ENCODE peak calls at places on chromosomes 5 and 9, in nine cellular contexts. N is tibial artery, G is IMR-90, O is heart left ventricle, A is AG10803, Q is colonic mucosa, T is stomach, I is Peyer's patch, B is body of pancreas. X is an unnamed sample.

GRCh38 chr5:40676643-40677333 is 2.9 kb upstream of the PTGER4 start:
- DNase-seq in T (no peak), I (no peak), A (peak), O (peak), B (peak), Q (peak), G (peak), N (no peak), X (peak)

GRCh38 chr5:77138981-77139380 is 51.9 kb upstream of the ZBED3 start:
- DNase-seq in Q (no peak), G (peak), T (no peak), B (peak), O (no peak), N (no peak), A (peak), I (no peak), X (no peak)

GRCh38 chr9:97747201-97747965 is 50.2 kb upstream of the XPA start:
- DNase-seq in A (peak), I (no peak), N (no peak), Q (no peak), G (no peak), T (no peak), B (no peak), O (no peak), X (no peak)

GRCh38 chr9:136084191-136084944 is 10.7 kb downstream of the NACC2 start:
- DNase-seq in O (no peak), I (no peak), B (no peak), A (no peak), T (no peak), N (peak), Q (no peak), G (no peak), X (no peak)

GRCh38 chr5:35188041-35188457 is 42.2 kb downstream of the PRLR start:
- DNase-seq in A (no peak), B (peak), G (no peak), O (no peak), N (no peak), I (no peak), T (peak), Q (peak), X (no peak)

GRCh38 chr5:142432369-142432863 is 107.6 kb upstream of the SPRY4 start:
- DNase-seq in N (no peak), T (peak), B (peak), I (no peak), O (no peak), A (no peak), G (no peak), Q (peak), X (no peak)

GRCh38 chr5:138458353-138458752 is 6.9 kb upstream of the EGR1 start:
- DNase-seq in O (peak), N (no peak), I (no peak), A (no peak), B (no peak), Q (no peak), G (no peak), T (no peak), X (peak)

GRCh38 chr9:74556685-74557084 is 59.5 kb downstream of the RORB start:
- DNase-seq in T (no peak), N (no peak), B (no peak), O (no peak), Q (no peak), G (no peak), A (no peak), I (no peak), X (no peak)

GRCh38 chr5:22473865-22474264 is 379.3 kb downstream of the CDH12 start:
- DNase-seq in T (no peak), B (no peak), O (no peak), G (no peak), Q (no peak), A (no peak), N (no peak), I (no peak), X (no peak)

GRCh38 chr9:37284631-37285030 is 137.9 kb upstream of the GRHPR start:
- DNase-seq in Q (no peak), O (no peak), B (no peak), A (peak), T (no peak), G (peak), N (no peak), I (no peak), X (peak)

GRCh38 chr9:93968451-93969327 is 13.5 kb upstream of the BARX1 start:
- DNase-seq in O (no peak), N (no peak), Q (peak), I (no peak), G (peak), B (no peak), A (no peak), T (no peak), X (no peak)

GRCh38 chr9:25830381-25830780 is 152.1 kb upstream of the TUSC1 start:
- DNase-seq in B (no peak), Q (no peak), I (no peak), A (no peak), T (no peak), N (no peak), G (no peak), O (no peak), X (no peak)

DNA sequence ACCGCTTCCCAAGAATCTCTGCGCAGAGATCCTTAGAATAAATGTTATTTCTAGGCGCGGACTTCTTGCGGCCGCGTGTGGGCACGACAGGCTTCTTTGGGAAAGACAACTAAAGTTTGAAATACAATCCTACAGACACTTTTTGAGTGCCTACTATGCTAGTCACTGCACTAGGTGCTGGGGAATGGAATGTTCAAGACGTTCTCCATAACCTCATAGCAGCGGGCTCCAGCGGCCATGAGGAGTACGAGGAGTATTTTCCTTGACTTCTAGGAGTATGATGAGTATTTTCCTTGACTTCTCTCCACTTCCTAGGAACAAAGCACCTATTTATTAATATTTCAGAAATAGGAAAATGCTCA is 636 bp upstream of the PWWP2A start:
- DNase-seq in Q (no peak), I (no peak), B (no peak), A (no peak), O (no peak), G (no peak), T (no peak), N (no peak), X (no peak)
- TF ChIP-seq CTCF in Q (peak), I (no peak), B (peak), A (peak), O (no peak), G (peak), T (no peak), N (peak), X (peak)

DNA sequence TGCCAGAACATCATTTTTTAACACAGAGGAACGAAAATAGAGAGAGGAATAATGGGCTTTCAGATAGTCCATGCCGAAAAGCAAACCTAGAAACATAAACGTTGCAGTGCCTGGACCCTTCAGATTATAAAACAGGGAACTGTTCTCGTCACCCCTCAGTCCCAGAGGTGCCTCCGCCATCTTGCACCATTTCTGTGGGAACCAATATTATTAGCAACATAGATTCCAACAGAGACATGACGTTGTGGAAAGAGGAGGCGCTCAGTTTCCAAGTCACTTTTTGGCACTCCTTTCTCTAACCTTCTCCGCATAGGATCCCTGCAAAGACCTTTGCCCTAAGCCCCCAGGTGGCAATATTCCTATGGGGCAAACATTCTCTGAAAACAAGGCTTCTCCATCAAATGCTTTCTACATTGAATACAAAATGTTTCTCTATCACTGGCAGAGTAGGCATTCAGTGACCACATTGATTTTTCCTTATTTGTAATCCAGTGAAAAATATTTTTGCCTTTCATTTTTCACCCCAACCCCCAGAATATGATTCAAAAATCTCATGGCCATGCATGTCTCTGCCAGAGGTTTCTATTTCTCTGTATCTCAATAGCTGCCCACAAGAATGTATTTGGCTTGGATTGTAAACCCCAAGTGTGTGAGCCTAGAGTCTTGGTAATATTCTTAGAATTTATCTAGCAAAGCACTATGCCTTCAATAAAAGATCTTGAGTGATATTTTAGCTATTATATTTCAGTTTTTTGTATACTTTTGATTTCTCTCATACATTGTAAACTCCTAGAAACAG is 500.8 kb upstream of the WWC1 start:
- DNase-seq in I (no peak), T (no peak), B (no peak), O (no peak), A (peak), G (peak), N (no peak), Q (no peak), X (peak)
- H3K4me3 ChIP-seq in I (no peak), T (no peak), B (no peak), O (no peak), A (no peak), G (no peak), N (peak), Q (no peak), X (no peak)

DNA sequence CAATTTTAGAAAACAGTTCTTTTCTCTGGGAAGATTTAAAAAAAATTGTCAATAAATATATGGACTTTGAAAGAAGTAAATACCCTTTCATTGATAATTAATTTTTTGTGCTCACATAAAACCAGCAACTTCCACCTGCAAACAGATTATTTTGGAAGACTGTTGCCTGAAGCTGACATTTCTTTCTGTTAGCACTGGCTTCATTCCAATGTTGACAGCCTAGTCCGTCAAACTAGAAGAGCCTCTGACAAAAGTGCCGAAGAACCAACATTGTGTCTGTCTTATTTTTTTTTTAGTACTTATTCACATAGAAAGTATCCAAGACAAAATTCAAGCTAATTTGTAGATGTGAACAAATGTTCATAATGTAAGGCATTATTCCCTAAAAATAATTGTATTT is 108.6 kb upstream of the TMEM161B start:
- DNase-seq in O (no peak), T (no peak), Q (no peak), B (no peak), N (no peak), I (no peak), A (no peak), G (no peak), X (no peak)
- TF ChIP-seq CTCF in O (no peak), T (no peak), Q (no peak), B (no peak), N (no peak), I (no peak), A (no peak), G (no peak), X (no peak)

GRCh38 chr5:36879274-36880033 is 2.9 kb downstream of the NIPBL start:
- DNase-seq in T (no peak), B (no peak), O (no peak), A (no peak), N (no peak), Q (no peak), G (no peak), I (no peak), X (no peak)
- H3K4me3 ChIP-seq in T (peak), B (no peak), O (peak), A (peak), N (peak), Q (no peak), G (no peak), I (peak), X (peak)

GRCh38 chr5:28896949-28897348 is 1858.6 kb upstream of the CDH9 start:
- DNase-seq in Q (no peak), G (no peak), A (no peak), I (no peak), T (no peak), N (no peak), O (no peak), B (no peak), X (no peak)
- TF ChIP-seq CTCF in Q (no peak), G (no peak), A (no peak), I (no peak), T (no peak), N (no peak), O (no peak), B (no peak), X (no peak)

GRCh38 chr5:128539038-128539429 is 989 bp upstream of the FBN2 start:
- DNase-seq in G (no peak), A (no peak), N (no peak), O (no peak), B (no peak), T (no peak), I (no peak), Q (no peak), X (peak)
- H3K4me3 ChIP-seq in G (peak), A (no peak), N (peak), O (peak), B (no peak), T (peak), I (peak), Q (peak), X (peak)

GRCh38 chr5:141369994-141370848 is at the start of gene PCDHGB3:
- DNase-seq in N (no peak), T (no peak), I (no peak), G (peak), B (peak), O (no peak), Q (no peak), A (peak), X (peak)
- TF ChIP-seq CTCF in N (no peak), T (no peak), I (peak), G (peak), B (peak), O (no peak), Q (no peak), A (peak), X (peak)

X was measured in fibroblast of the aortic adventitia.